ENCODE peak calls at places on chromosome 11, in seven cellular contexts. One of them, this sample, is unnamed.

GRCh38 chr11:19817265-19817851 is 104.7 kb downstream of the NAV2 start:
- DNase-seq in brain microvascular endothelial cell: no peak
- DNase-seq in AG04450: no peak
- DNase-seq in pancreas: no peak
- DNase-seq in PC-3: no peak
- DNase-seq in fibroblast of the aortic adventitia: no peak
- DNase-seq in kidney epithelial cell: no peak
- DNase-seq in this sample: no peak

GRCh38 chr11:23573430-23573829 is 713.2 kb upstream of the CCDC179 start:
- DNase-seq in AG04450: no peak
- DNase-seq in kidney epithelial cell: no peak
- DNase-seq in fibroblast of the aortic adventitia: no peak
- DNase-seq in PC-3: no peak
- DNase-seq in pancreas: no peak
- DNase-seq in brain microvascular endothelial cell: peak; percentile 14
- DNase-seq in this sample: no peak

GRCh38 chr11:111749646-111750045 is 16.5 kb downstream of the PPP2R1B start:
- DNase-seq in PC-3: no peak
- DNase-seq in brain microvascular endothelial cell: no peak
- DNase-seq in pancreas: no peak
- DNase-seq in kidney epithelial cell: no peak
- DNase-seq in AG04450: no peak
- DNase-seq in fibroblast of the aortic adventitia: no peak
- DNase-seq in this sample: no peak

GRCh38 chr11:120352405-120352804 is 16.2 kb downstream of the ARHGEF12 start:
- DNase-seq in brain microvascular endothelial cell: no peak
- DNase-seq in PC-3: no peak
- DNase-seq in kidney epithelial cell: no peak
- DNase-seq in pancreas: no peak
- DNase-seq in AG04450: no peak
- DNase-seq in fibroblast of the aortic adventitia: no peak
- DNase-seq in this sample: no peak

GRCh38 chr11:96412761-96413381 is 23.1 kb downstream of the JRKL start:
- DNase-seq in brain microvascular endothelial cell: no peak
- DNase-seq in pancreas: no peak
- DNase-seq in PC-3: no peak
- DNase-seq in AG04450: no peak
- DNase-seq in fibroblast of the aortic adventitia: no peak
- DNase-seq in kidney epithelial cell: no peak
- DNase-seq in this sample: no peak

GRCh38 chr11:128420277-128420676 is 167.1 kb downstream of the ETS1 start:
- DNase-seq in brain microvascular endothelial cell: no peak
- DNase-seq in PC-3: no peak
- DNase-seq in AG04450: no peak
- DNase-seq in pancreas: no peak
- DNase-seq in kidney epithelial cell: no peak
- DNase-seq in fibroblast of the aortic adventitia: no peak
- DNase-seq in this sample: no peak

GRCh38 chr11:1701041-1701807 is 4.2 kb downstream of the KRTAP5-6 start:
- DNase-seq in kidney epithelial cell: no peak
- DNase-seq in AG04450: no peak
- DNase-seq in pancreas: no peak
- DNase-seq in fibroblast of the aortic adventitia: no peak
- DNase-seq in brain microvascular endothelial cell: no peak
- DNase-seq in PC-3: no peak
- DNase-seq in this sample: no peak

GRCh38 chr11:118277312-118277711 is 13.2 kb upstream of the MPZL2 start:
- DNase-seq in fibroblast of the aortic adventitia: peak; percentile 9
- DNase-seq in kidney epithelial cell: peak; percentile 63
- DNase-seq in AG04450: no peak
- DNase-seq in pancreas: no peak
- DNase-seq in brain microvascular endothelial cell: no peak
- DNase-seq in PC-3: peak; percentile 93
- DNase-seq in this sample: peak; percentile 4

GRCh38 chr11:31956310-31956709 is 134.6 kb upstream of the RCN1 start:
- DNase-seq in AG04450: no peak
- DNase-seq in PC-3: no peak
- DNase-seq in brain microvascular endothelial cell: peak; percentile 18
- DNase-seq in kidney epithelial cell: no peak
- DNase-seq in fibroblast of the aortic adventitia: peak; percentile 7
- DNase-seq in pancreas: no peak
- DNase-seq in this sample: peak; percentile 21

GRCh38 chr11:22433066-22433450 is 94.9 kb downstream of the SLC17A6 start:
- DNase-seq in kidney epithelial cell: no peak
- DNase-seq in PC-3: no peak
- DNase-seq in AG04450: no peak
- DNase-seq in fibroblast of the aortic adventitia: no peak
- DNase-seq in pancreas: no peak
- DNase-seq in brain microvascular endothelial cell: peak; percentile 0
- DNase-seq in this sample: peak; percentile 11

GRCh38 chr11:92457250-92457649 is 232.6 kb downstream of the FAT3 start:
- DNase-seq in brain microvascular endothelial cell: peak; percentile 25
- DNase-seq in kidney epithelial cell: no peak
- DNase-seq in pancreas: no peak
- DNase-seq in PC-3: peak; percentile 54
- DNase-seq in fibroblast of the aortic adventitia: peak; percentile 19
- DNase-seq in AG04450: no peak
- DNase-seq in this sample: peak; percentile 2

GRCh38 chr11:12502950-12503579 is 125.7 kb downstream of the PARVA start:
- DNase-seq in AG04450: no peak
- DNase-seq in fibroblast of the aortic adventitia: no peak
- DNase-seq in brain microvascular endothelial cell: peak; percentile 37
- DNase-seq in pancreas: no peak
- DNase-seq in kidney epithelial cell: no peak
- DNase-seq in PC-3: peak; percentile 20
- DNase-seq in this sample: peak; percentile 12

GRCh38 chr11:13776134-13776815 is 107.8 kb downstream of the FAR1 start:
- DNase-seq in AG04450: no peak
- DNase-seq in kidney epithelial cell: no peak
- DNase-seq in PC-3: peak; percentile 64
- DNase-seq in pancreas: no peak
- DNase-seq in fibroblast of the aortic adventitia: no peak
- DNase-seq in brain microvascular endothelial cell: no peak
- DNase-seq in this sample: no peak

GRCh38 chr11:65912840-65913239 is 6.0 kb downstream of the C11orf68 start:
- DNase-seq in fibroblast of the aortic adventitia: peak; percentile 87
- DNase-seq in pancreas: no peak
- DNase-seq in AG04450: no peak
- DNase-seq in kidney epithelial cell: no peak
- DNase-seq in brain microvascular endothelial cell: peak; percentile 59
- DNase-seq in PC-3: peak; percentile 89
- DNase-seq in this sample: peak; percentile 68

GRCh38 chr11:99015634-99016454 is 4.9 kb upstream of the CNTN5 start:
- DNase-seq in pancreas: no peak
- DNase-seq in AG04450: peak; percentile 4
- DNase-seq in fibroblast of the aortic adventitia: peak; percentile 62
- DNase-seq in brain microvascular endothelial cell: peak; percentile 19
- DNase-seq in kidney epithelial cell: no peak
- DNase-seq in PC-3: peak; percentile 74
- DNase-seq in this sample: peak; percentile 47

GRCh38 chr11:112972399-112973115 is 11.3 kb downstream of the NCAM1 start:
- DNase-seq in pancreas: no peak
- DNase-seq in fibroblast of the aortic adventitia: no peak
- DNase-seq in kidney epithelial cell: no peak
- DNase-seq in PC-3: no peak
- DNase-seq in brain microvascular endothelial cell: no peak
- DNase-seq in AG04450: no peak
- DNase-seq in this sample: no peak

GRCh38 chr11:33582636-33583325 is 117.8 kb downstream of the C11orf91 start:
- DNase-seq in AG04450: no peak
- DNase-seq in pancreas: no peak
- DNase-seq in brain microvascular endothelial cell: no peak
- DNase-seq in kidney epithelial cell: no peak
- DNase-seq in fibroblast of the aortic adventitia: no peak
- DNase-seq in PC-3: no peak
- DNase-seq in this sample: no peak

GRCh38 chr11:82653752-82654151 is 79.9 kb downstream of the FAM181B start:
- DNase-seq in PC-3: no peak
- DNase-seq in brain microvascular endothelial cell: no peak
- DNase-seq in fibroblast of the aortic adventitia: no peak
- DNase-seq in pancreas: no peak
- DNase-seq in AG04450: no peak
- DNase-seq in kidney epithelial cell: no peak
- DNase-seq in this sample: no peak

GRCh38 chr11:5631969-5632635 is 7.3 kb downstream of the TRIM34 start:
- DNase-seq in kidney epithelial cell: no peak
- DNase-seq in AG04450: no peak
- DNase-seq in brain microvascular endothelial cell: no peak
- DNase-seq in pancreas: no peak
- DNase-seq in PC-3: no peak
- DNase-seq in fibroblast of the aortic adventitia: no peak
- DNase-seq in this sample: no peak
- H3K4me3 ChIP-seq in kidney epithelial cell: no peak overlapping the region
- H3K4me3 ChIP-seq in AG04450: no peak overlapping the region
- H3K4me3 ChIP-seq in brain microvascular endothelial cell: no peak overlapping the region
- H3K4me3 ChIP-seq in pancreas: no peak overlapping the region
- H3K4me3 ChIP-seq in PC-3: no peak overlapping the region
- H3K4me3 ChIP-seq in fibroblast of the aortic adventitia: no peak overlapping the region
- H3K4me3 ChIP-seq in this sample: no peak overlapping the region

DNA sequence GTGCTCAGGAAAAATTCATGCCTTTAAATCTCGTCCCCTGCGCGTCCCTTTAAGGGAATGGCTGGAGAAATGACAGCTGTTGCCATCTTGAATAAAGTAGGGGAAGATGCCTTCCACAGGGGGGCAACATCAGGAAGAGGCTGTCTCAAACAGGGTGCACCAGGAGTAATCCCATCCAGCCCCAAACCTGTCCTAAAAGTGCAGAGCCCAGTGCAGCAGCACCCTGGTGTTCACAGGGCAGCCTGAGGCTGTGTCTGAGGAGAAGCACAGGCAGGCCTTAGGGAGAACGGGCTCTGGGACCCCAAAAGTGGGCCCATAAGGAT is 10.8 kb upstream of the C11orf96 start:
- DNase-seq in fibroblast of the aortic adventitia: no peak
- DNase-seq in brain microvascular endothelial cell: no peak
- DNase-seq in kidney epithelial cell: no peak
- DNase-seq in PC-3: no peak
- DNase-seq in AG04450: no peak
- DNase-seq in pancreas: no peak
- DNase-seq in this sample: no peak
- TF ChIP-seq CTCF in fibroblast of the aortic adventitia: peak; percentile 10
- TF ChIP-seq CTCF in brain microvascular endothelial cell: no peak
- TF ChIP-seq CTCF in kidney epithelial cell: no peak
- TF ChIP-seq CTCF in PC-3: no peak
- TF ChIP-seq CTCF in AG04450: peak; percentile 35
- TF ChIP-seq CTCF in pancreas: no peak
- TF ChIP-seq CTCF in this sample: peak; percentile 28

GRCh38 chr11:68010058-68011041 is at the start of gene ALDH3B1:
- DNase-seq in PC-3: peak; percentile 90
- DNase-seq in fibroblast of the aortic adventitia: peak; percentile 88
- DNase-seq in kidney epithelial cell: peak; percentile 25
- DNase-seq in AG04450: no peak
- DNase-seq in brain microvascular endothelial cell: peak; percentile 71
- DNase-seq in pancreas: peak; percentile 93
- DNase-seq in this sample: peak; percentile 91

GRCh38 chr11:68007498-68008380 is 2.4 kb upstream of the ALDH3B1 start:
- DNase-seq in pancreas: peak; percentile 67
- DNase-seq in brain microvascular endothelial cell: no peak
- DNase-seq in PC-3: no peak
- DNase-seq in AG04450: no peak
- DNase-seq in kidney epithelial cell: no peak
- DNase-seq in fibroblast of the aortic adventitia: no peak
- DNase-seq in this sample: no peak

GRCh38 chr11:68011046-68011943 is 1.2 kb downstream of the ALDH3B1 start:
- DNase-seq in pancreas: peak; percentile 29
- DNase-seq in AG04450: no peak
- DNase-seq in brain microvascular endothelial cell: no peak
- DNase-seq in fibroblast of the aortic adventitia: no peak
- DNase-seq in PC-3: no peak
- DNase-seq in kidney epithelial cell: no peak
- DNase-seq in this sample: no peak

GRCh38 chr11:68008381-68009337 is 1.5 kb upstream of the ALDH3B1 start:
- DNase-seq in pancreas: peak; percentile 83
- DNase-seq in AG04450: no peak
- DNase-seq in fibroblast of the aortic adventitia: no peak
- DNase-seq in kidney epithelial cell: no peak
- DNase-seq in PC-3: no peak
- DNase-seq in brain microvascular endothelial cell: no peak
- DNase-seq in this sample: no peak

GRCh38 chr11:68009391-68010000 is 631 bp upstream of the ALDH3B1 start:
- DNase-seq in kidney epithelial cell: no peak
- DNase-seq in PC-3: peak; percentile 67
- DNase-seq in AG04450: no peak
- DNase-seq in brain microvascular endothelial cell: peak; percentile 43
- DNase-seq in fibroblast of the aortic adventitia: peak; percentile 67
- DNase-seq in pancreas: no peak
- DNase-seq in this sample: peak; percentile 55
- H3K4me3 ChIP-seq in kidney epithelial cell: no peak overlapping the region
- H3K4me3 ChIP-seq in PC-3: no peak overlapping the region
- H3K4me3 ChIP-seq in AG04450: no peak overlapping the region
- H3K4me3 ChIP-seq in brain microvascular endothelial cell: no peak overlapping the region
- H3K4me3 ChIP-seq in fibroblast of the aortic adventitia: no peak overlapping the region
- H3K4me3 ChIP-seq in pancreas: no peak overlapping the region
- H3K4me3 ChIP-seq in this sample: peak overlapping the region; percentile 79

GRCh38 chr11:47642099-47642855 is at the start of gene MTCH2:
- DNase-seq in fibroblast of the aortic adventitia: peak; percentile 97
- DNase-seq in kidney epithelial cell: peak; percentile 86
- DNase-seq in brain microvascular endothelial cell: peak; percentile 94
- DNase-seq in PC-3: peak; percentile 95
- DNase-seq in pancreas: peak; percentile 97
- DNase-seq in AG04450: peak; percentile 93
- DNase-seq in this sample: peak; percentile 96
- TF ChIP-seq CTCF in fibroblast of the aortic adventitia: peak; percentile 13
- TF ChIP-seq CTCF in kidney epithelial cell: peak; percentile 21
- TF ChIP-seq CTCF in brain microvascular endothelial cell: peak; percentile 29
- TF ChIP-seq CTCF in PC-3: peak; percentile 22
- TF ChIP-seq CTCF in pancreas: peak; percentile 12
- TF ChIP-seq CTCF in AG04450: peak; percentile 9
- TF ChIP-seq CTCF in this sample: no peak

This sample was measured in AG10803.